ENCODE peak calls at places on chromosomes 12 and 14, in six cellular contexts. M, L, V, K, P and Y are unnamed samples.

GRCh38 chr14:92135269-92135668 is 13.5 kb downstream of the CPSF2 start:
- DNase-seq in M (peak), L (peak), V (no peak), K (no peak), P (no peak), Y (no peak)

GRCh38 chr12:69401940-69402339 is 42.4 kb downstream of the YEATS4 start:
- DNase-seq in M (no peak), L (no peak), V (no peak), K (no peak), P (no peak), Y (no peak)

GRCh38 chr14:77200406-77200985 is 18.9 kb downstream of the TMEM63C start:
- DNase-seq in M (no peak), L (peak), V (no peak), K (no peak), P (no peak), Y (no peak)

GRCh38 chr12:57739387-57739786 is 845 bp upstream of the AGAP2 start:
- DNase-seq in M (no peak), L (no peak), V (no peak), K (no peak), P (no peak), Y (no peak)

GRCh38 chr12:127383281-127383680 is 883.7 kb upstream of the TMEM132C start:
- DNase-seq in M (no peak), L (no peak), V (no peak), K (no peak), P (no peak), Y (no peak)

GRCh38 chr12:32159925-32160324 is 53.3 kb downstream of the BICD1 start:
- DNase-seq in M (peak), L (no peak), V (no peak), K (no peak), P (no peak), Y (no peak)

GRCh38 chr14:24818823-24819341 is 184.9 kb upstream of the GZMB start:
- DNase-seq in M (no peak), L (no peak), V (no peak), K (no peak), P (no peak), Y (no peak)

GRCh38 chr14:61174395-61175386 is 106.4 kb downstream of the TMEM30B start:
- DNase-seq in M (peak), L (no peak), V (no peak), K (no peak), P (no peak), Y (no peak)

GRCh38 chr14:36021030-36021422 is 155.5 kb downstream of the PTCSC3 start:
- DNase-seq in M (no peak), L (no peak), V (no peak), K (no peak), P (no peak), Y (no peak)

GRCh38 chr12:1716215-1716862 is 25.5 kb downstream of the ADIPOR2 start:
- DNase-seq in M (no peak), L (no peak), V (no peak), K (no peak), P (no peak), Y (no peak)